ENCODE peak calls at places on chromosomes 11 and 22, in eight cellular contexts. E is HT-29; G is right atrium auricular region; R is activated CD8-positive, alpha-beta memory T cell treated with anti-CD3 and anti-CD28 coated beads for 24 hours; N is epithelial cell of esophagus; P is stimulated activated CD4-positive, alpha-beta T cell treated with anti-CD3 and anti-CD28 coated beads, Interleukin-12 subunit alpha, Interleukin-12 subunit beta, amount 100 ng/mL, for 4 hours; V is adrenal gland; B is ELR. J is an unnamed sample.

GRCh38 chr11:66347425-66348276 is at the start of gene B4GAT1:
- DNase-seq in E (peak), G (peak), R (peak), N (peak), P (peak), V (peak), B (peak), J (peak)

GRCh38 chr22:46287873-46288751 is 8.6 kb upstream of the GTSE1 start:
- DNase-seq in E (no peak), G (no peak), R (peak), N (no peak), P (no peak), V (no peak), B (no peak), J (no peak)

GRCh38 chr11:95512682-95513081 is 276.9 kb downstream of the FAM76B start:
- DNase-seq in E (no peak), G (peak), R (no peak), N (peak), P (no peak), V (peak), B (peak), J (no peak)

GRCh38 chr11:86676533-86677154 is 4.2 kb upstream of the ME3 start:
- DNase-seq in E (peak), G (no peak), R (no peak), N (peak), P (no peak), V (no peak), B (peak), J (peak)

GRCh38 chr11:2535673-2536439 is 91.0 kb downstream of the KCNQ1 start:
- DNase-seq in E (no peak), G (no peak), R (no peak), N (no peak), P (no peak), V (no peak), B (no peak), J (no peak)

GRCh38 chr11:134333951-134334350 is 2.2 kb downstream of the GLB1L2 start:
- DNase-seq in E (no peak), G (no peak), R (no peak), N (no peak), P (no peak), V (no peak), B (no peak), J (no peak)

GRCh38 chr11:13962198-13962561 is 343 bp upstream of the SPON1 start:
- DNase-seq in E (no peak), G (no peak), R (no peak), N (no peak), P (no peak), V (no peak), B (no peak), J (no peak)

GRCh38 chr11:13440100-13440855 is 22.7 kb downstream of the BTBD10 start:
- DNase-seq in E (peak), G (no peak), R (no peak), N (peak), P (no peak), V (peak), B (peak), J (no peak)

GRCh38 chr22:29747832-29748231 is 19.0 kb downstream of the ZMAT5 start:
- DNase-seq in E (no peak), G (no peak), R (no peak), N (no peak), P (no peak), V (no peak), B (no peak), J (no peak)

GRCh38 chr22:23079814-23080521 is 9.6 kb downstream of the GNAZ start:
- DNase-seq in E (no peak), G (no peak), R (no peak), N (no peak), P (no peak), V (no peak), B (no peak), J (peak)

GRCh38 chr11:86737223-86737622 is 63.1 kb upstream of the PRSS23 start:
- DNase-seq in E (no peak), G (no peak), R (no peak), N (no peak), P (no peak), V (no peak), B (no peak), J (no peak)

GRCh38 chr22:29926057-29926456 is 43.1 kb downstream of the MTMR3 start:
- DNase-seq in E (no peak), G (no peak), R (no peak), N (no peak), P (no peak), V (no peak), B (no peak), J (no peak)

GRCh38 chr11:29534831-29535230 is 482.0 kb downstream of the KCNA4 start:
- DNase-seq in E (no peak), G (no peak), R (no peak), N (peak), P (no peak), V (no peak), B (peak), J (no peak)

GRCh38 chr11:8015753-8016239 is 28.7 kb downstream of the EIF3F start:
- DNase-seq in E (no peak), G (no peak), R (peak), N (no peak), P (no peak), V (no peak), B (peak), J (no peak)

GRCh38 chr11:126104420-126104819 is 41.8 kb upstream of the CDON start:
- DNase-seq in E (no peak), G (no peak), R (no peak), N (no peak), P (no peak), V (no peak), B (no peak), J (peak)

GRCh38 chr11:78420796-78421209 is 3.2 kb upstream of the GAB2 start:
- DNase-seq in E (no peak), G (peak), R (peak), N (peak), P (peak), V (peak), B (peak), J (no peak)

GRCh38 chr11:83773950-83774880 is 488.0 kb upstream of the CCDC90B start:
- DNase-seq in E (no peak), G (no peak), R (no peak), N (peak), P (no peak), V (no peak), B (peak), J (no peak)

GRCh38 chr11:128563942-128564641 is 23.3 kb downstream of the ETS1 start:
- DNase-seq in E (no peak), G (no peak), R (no peak), N (no peak), P (no peak), V (no peak), B (no peak), J (no peak)

GRCh38 chr11:27678242-27678641 is 22.0 kb downstream of the BDNF start:
- DNase-seq in E (no peak), G (no peak), R (no peak), N (no peak), P (no peak), V (no peak), B (peak), J (no peak)

GRCh38 chr11:90223248-90223585 is 368 bp upstream of the CHORDC1 start:
- DNase-seq in E (no peak), G (no peak), R (no peak), N (no peak), P (no peak), V (no peak), B (no peak), J (no peak)

GRCh38 chr11:115505165-115505564 is 950 bp upstream of the CADM1 start:
- DNase-seq in E (no peak), G (no peak), R (no peak), N (no peak), P (no peak), V (peak), B (no peak), J (no peak)

GRCh38 chr11:20111871-20112270 is 48.4 kb downstream of the DBX1 start:
- DNase-seq in E (no peak), G (no peak), R (no peak), N (no peak), P (no peak), V (no peak), B (peak), J (no peak)

GRCh38 chr22:47298017-47298820 is 535.8 kb downstream of the TBC1D22A start:
- DNase-seq in E (no peak), G (peak), R (no peak), N (no peak), P (no peak), V (no peak), B (no peak), J (no peak)

GRCh38 chr11:75433443-75433842 is 440 bp upstream of the KLHL35 start:
- DNase-seq in E (no peak), G (no peak), R (no peak), N (no peak), P (no peak), V (no peak), B (no peak), J (no peak)

GRCh38 chr11:44949160-44950035 is 1.3 kb downstream of the TP53I11 start:
- DNase-seq in E (peak), G (no peak), R (peak), N (no peak), P (peak), V (no peak), B (peak), J (no peak)